ENCODE peak calls at places on chromosomes 1 and 21, in six cellular contexts. Z is PC-3, B is endodermal cell, I is endothelial cell, A is nephron progenitor cell, N is colonic mucosa. S is an unnamed sample.

GRCh38 chr1:31189696-31190674 is 49.7 kb downstream of the NKAIN1 start:
- DNase-seq in Z (no peak), A (no peak), N (no peak), B (no peak), I (no peak), S (no peak)

GRCh38 chr1:152190589-152190988 is 31.6 kb upstream of the RPTN start:
- DNase-seq in B (no peak), Z (peak), N (no peak), I (no peak), A (no peak), S (peak)

GRCh38 chr1:220803401-220804201 is 16.9 kb downstream of the MTARC1 start:
- DNase-seq in Z (peak), A (peak), N (peak), B (peak), I (peak), S (peak)

GRCh38 chr21:33543505-33544129 is 779 bp downstream of the SON start:
- DNase-seq in I (peak), N (peak), B (no peak), A (peak), Z (peak), S (no peak)

GRCh38 chr1:212687811-212688210 is 11.8 kb downstream of the BATF3 start:
- DNase-seq in A (no peak), B (no peak), N (no peak), Z (no peak), I (no peak), S (no peak)

GRCh38 chr1:208888376-208888775 is 644.2 kb upstream of the PLXNA2 start:
- DNase-seq in A (no peak), Z (no peak), I (no peak), B (no peak), N (no peak), S (no peak)

GRCh38 chr1:160069460-160070231 is at the start of gene KCNJ10:
- DNase-seq in N (no peak), I (no peak), B (no peak), Z (no peak), A (no peak), S (no peak)

GRCh38 chr1:148353461-148354283 is 129.4 kb downstream of the PPIAL4G start:
- DNase-seq in N (no peak), B (peak), Z (peak), A (peak), I (no peak), S (peak)

GRCh38 chr1:36771678-36772284 is 262.5 kb downstream of the GRIK3 start:
- DNase-seq in Z (no peak), A (peak), B (peak), N (no peak), I (no peak), S (no peak)

GRCh38 chr1:84653130-84653680 is 37.1 kb downstream of the SSX2IP start:
- DNase-seq in N (no peak), I (no peak), A (no peak), Z (peak), B (no peak), S (no peak)

GRCh38 chr1:19336543-19336942 is 24.4 kb downstream of the SLC66A1 start:
- DNase-seq in N (no peak), A (no peak), B (no peak), Z (peak), I (no peak), S (no peak)

GRCh38 chr1:8439015-8439702 is 121.2 kb downstream of the SLC45A1 start:
- DNase-seq in B (peak), N (peak), Z (no peak), I (peak), A (peak), S (peak)

GRCh38 chr1:244163861-244164562 is 112.9 kb downstream of the ZBTB18 start:
- DNase-seq in N (no peak), B (peak), I (no peak), Z (peak), A (no peak), S (peak)

GRCh38 chr1:172936088-172936487 is 114.7 kb downstream of the TNFSF18 start:
- DNase-seq in I (no peak), A (no peak), N (no peak), Z (no peak), B (no peak), S (no peak)

GRCh38 chr21:34881421-34881820 is 167.7 kb downstream of the RUNX1 start:
- DNase-seq in A (no peak), N (peak), Z (peak), I (no peak), B (no peak), S (peak)

GRCh38 chr1:224106568-224107281 is 7.2 kb upstream of the FBXO28 start:
- DNase-seq in Z (peak), N (peak), B (peak), I (peak), A (peak), S (peak)

GRCh38 chr1:18144921-18145699 is 37.5 kb downstream of the IGSF21 start:
- DNase-seq in B (no peak), I (no peak), A (no peak), N (peak), Z (no peak), S (no peak)

GRCh38 chr1:199720496-199720895 is 307.0 kb upstream of the NR5A2 start:
- DNase-seq in B (no peak), A (no peak), I (no peak), N (no peak), Z (peak), S (no peak)

GRCh38 chr1:93042134-93042821 is 36.8 kb upstream of the MTF2 start:
- DNase-seq in I (no peak), Z (no peak), B (no peak), A (no peak), N (peak), S (no peak)

GRCh38 chr1:175341631-175342429 is 149.3 kb upstream of the KIAA0040 start:
- DNase-seq in B (no peak), N (no peak), Z (no peak), I (no peak), A (no peak), S (no peak)

GRCh38 chr1:209641216-209642181 is 10.7 kb downstream of the LAMB3 start:
- DNase-seq in N (peak), B (no peak), A (no peak), Z (no peak), I (no peak), S (no peak)

GRCh38 chr1:233675394-233675793 is 61.5 kb downstream of the KCNK1 start:
- DNase-seq in I (no peak), Z (no peak), B (no peak), A (no peak), N (no peak), S (no peak)

GRCh38 chr1:226983998-226984364 is 43.9 kb downstream of the COQ8A start:
- DNase-seq in I (no peak), B (no peak), N (no peak), A (no peak), Z (no peak), S (no peak)

GRCh38 chr1:113219377-113219776 is 146.4 kb downstream of the LRIG2 start:
- DNase-seq in I (peak), B (peak), A (no peak), Z (peak), N (no peak), S (peak)
- TF ChIP-seq CTCF in I (no peak), B (peak), A (no peak), Z (peak), N (no peak), S (peak)

GRCh38 chr1:44031900-44032817 is 897 bp upstream of the SLC6A9 start:
- DNase-seq in Z (peak), I (no peak), A (no peak), N (peak), B (no peak), S (no peak)

GRCh38 chr1:44029911-44030605 is 1.2 kb downstream of the SLC6A9 start:
- DNase-seq in A (peak), N (peak), Z (peak), I (peak), B (peak), S (peak)

GRCh38 chr1:44029260-44029910 is 1.9 kb downstream of the SLC6A9 start:
- DNase-seq in Z (no peak), I (no peak), B (no peak), A (no peak), N (no peak), S (no peak)

GRCh38 chr1:44031051-44031899 is at the start of gene SLC6A9:
- DNase-seq in A (peak), Z (peak), I (peak), B (peak), N (peak), S (peak)

DNA sequence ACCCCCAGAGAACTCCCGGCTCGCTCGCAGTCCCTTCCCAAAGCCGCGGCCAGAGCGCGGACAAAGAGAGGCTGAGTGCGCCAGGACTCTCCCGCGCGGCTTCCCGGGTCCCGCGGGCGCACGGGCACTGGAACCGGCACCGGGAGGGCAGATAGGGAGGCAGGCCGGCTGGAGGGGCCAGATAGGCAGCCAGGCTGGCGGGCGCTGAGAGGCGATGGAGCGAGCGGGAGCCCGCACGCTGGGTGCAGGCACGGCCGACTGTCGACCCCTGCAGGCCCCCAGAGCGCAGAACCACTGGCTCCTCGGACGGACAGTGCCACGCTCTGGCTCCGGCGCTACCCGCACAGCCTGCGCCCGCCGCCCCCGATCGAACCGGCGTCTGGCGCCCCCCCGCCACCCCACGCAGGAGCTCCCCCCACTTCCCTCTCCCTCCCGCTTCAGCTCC is 634 bp downstream of the SLC6A9 start:
- DNase-seq in A (peak), B (peak), I (peak), N (no peak), Z (no peak), S (peak)
- TF ChIP-seq CTCF in A (peak), B (peak), I (no peak), N (no peak), Z (peak), S (no peak)

DNA sequence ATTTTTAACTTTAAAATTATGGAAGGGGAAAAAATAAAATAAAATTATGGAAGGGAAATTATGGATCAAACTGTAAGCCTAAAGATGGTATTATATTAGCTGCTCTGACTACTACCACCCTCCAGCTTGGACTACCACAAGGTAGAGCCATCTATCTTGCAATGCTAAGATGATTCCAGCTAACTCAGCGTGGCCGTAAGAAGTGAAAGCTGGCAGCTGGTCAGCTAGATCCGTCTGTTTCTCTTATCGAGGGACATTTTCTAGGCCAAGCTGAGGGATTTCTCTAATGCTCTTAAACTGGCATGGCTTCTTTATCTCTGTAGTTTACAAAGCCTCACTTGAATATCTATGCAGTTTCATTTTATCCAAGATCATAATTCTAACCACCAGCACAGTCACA is 31.5 kb downstream of the LYST start:
- DNase-seq in B (no peak), N (peak), I (no peak), Z (no peak), A (no peak), S (no peak)
- TF ChIP-seq CTCF in B (no peak), N (no peak), I (no peak), Z (no peak), A (no peak), S (no peak)

GRCh38 chr1:3409737-3410434 is 44.6 kb upstream of the ARHGEF16 start:
- DNase-seq in N (peak), B (peak), A (peak), Z (peak), I (peak), S (peak)
- TF ChIP-seq CTCF in N (peak), B (peak), A (peak), Z (peak), I (no peak), S (peak)

DNA sequence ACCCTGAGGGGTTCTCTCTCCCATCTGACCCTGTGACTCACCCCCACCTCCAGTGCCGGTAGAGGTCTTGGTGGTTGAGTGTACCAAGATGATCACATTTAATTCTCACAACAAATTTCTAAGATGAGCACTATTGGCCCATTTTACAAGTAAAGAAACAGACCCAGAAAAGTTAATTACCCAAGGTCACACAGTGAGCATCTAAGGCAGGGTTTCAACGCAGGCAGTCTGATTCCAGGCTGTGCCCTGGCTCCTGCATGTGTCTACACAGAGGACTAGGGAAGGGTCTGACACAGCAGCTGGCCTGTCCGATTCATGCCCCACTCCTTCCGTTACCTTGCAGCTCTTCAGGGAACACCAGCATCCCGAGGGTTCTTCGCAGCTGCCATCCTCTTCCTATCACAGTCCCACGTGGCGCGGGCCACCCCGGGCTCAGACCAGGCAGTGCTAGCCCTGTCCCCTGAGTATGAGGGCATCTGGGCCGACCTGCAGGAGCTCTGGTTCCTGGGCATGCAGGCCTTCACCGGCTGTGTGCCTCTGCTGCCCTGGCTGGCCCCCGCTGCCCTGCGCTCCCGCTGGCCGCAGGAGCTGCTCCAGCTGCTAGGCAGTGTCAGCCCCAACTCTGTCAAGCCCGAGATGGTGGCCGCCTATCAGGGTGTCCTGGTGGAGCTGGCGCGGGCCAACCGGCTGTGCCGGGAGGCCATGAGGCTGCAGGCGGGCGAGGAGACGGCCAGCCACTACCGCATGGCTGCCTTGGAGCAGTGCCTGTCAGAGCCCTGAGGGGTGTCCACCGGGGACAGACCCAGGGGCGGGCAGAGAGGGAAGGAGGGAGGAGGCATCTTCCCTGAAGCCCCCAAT is 7.5 kb downstream of the NCDN start:
- DNase-seq in I (no peak), B (no peak), N (no peak), A (no peak), Z (no peak), S (no peak)
- TF ChIP-seq CTCF in I (peak), B (peak), N (no peak), A (no peak), Z (no peak), S (no peak)

GRCh38 chr1:164524810-164525209 is 34.2 kb upstream of the PBX1 start:
- DNase-seq in N (no peak), A (no peak), Z (no peak), B (no peak), I (no peak), S (peak)

GRCh38 chr1:164515221-164515620 is 43.8 kb upstream of the PBX1 start:
- DNase-seq in N (no peak), Z (no peak), I (no peak), A (no peak), B (no peak), S (no peak)

GRCh38 chr1:164519426-164519825 is 39.6 kb upstream of the PBX1 start:
- DNase-seq in I (no peak), A (no peak), N (no peak), B (no peak), Z (no peak), S (no peak)

GRCh38 chr1:164515932-164516331 is 43.1 kb upstream of the PBX1 start:
- DNase-seq in I (no peak), A (no peak), Z (no peak), N (no peak), B (no peak), S (no peak)

GRCh38 chr1:164518692-164519332 is 40.2 kb upstream of the PBX1 start:
- DNase-seq in A (no peak), N (no peak), Z (no peak), B (no peak), I (no peak), S (no peak)
- TF ChIP-seq CTCF in A (no peak), N (no peak), Z (no peak), B (peak), I (no peak), S (no peak)

GRCh38 chr1:156230102-156230501 is 11.9 kb upstream of the BGLAP start:
- DNase-seq in Z (no peak), N (no peak), A (no peak), B (no peak), I (no peak), S (no peak)
- TF ChIP-seq CTCF in Z (no peak), N (no peak), A (no peak), B (no peak), I (no peak), S (no peak)

DNA sequence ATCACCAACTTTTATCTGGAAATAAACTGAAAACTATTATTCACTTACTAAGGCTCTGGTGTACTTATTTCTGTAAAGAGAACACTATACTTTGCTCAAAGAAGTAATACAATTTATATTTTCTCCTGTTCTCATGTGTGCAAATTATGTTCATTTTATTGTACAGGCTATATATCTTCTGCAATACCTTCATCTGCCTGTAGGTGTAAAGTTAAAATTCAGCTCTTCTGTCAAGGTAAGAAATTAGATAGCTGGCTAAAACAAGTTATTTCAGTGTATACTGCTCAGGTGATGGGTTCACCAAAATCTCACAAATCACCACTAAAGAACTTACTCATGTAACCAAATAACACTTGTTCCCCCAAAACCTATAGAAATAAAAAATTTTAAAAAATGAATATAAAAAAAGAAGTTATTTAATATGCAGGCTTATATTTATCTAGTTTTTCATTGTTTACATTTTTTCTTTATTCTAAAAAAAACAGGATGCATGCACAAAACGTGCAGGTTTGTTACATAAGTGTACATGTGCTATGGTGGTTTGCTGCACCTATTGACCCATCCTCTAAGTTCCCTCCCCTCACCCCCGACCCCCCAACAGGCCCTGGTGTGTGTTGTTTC is 81.5 kb downstream of the PTGER3 start:
- DNase-seq in B (no peak), I (no peak), A (no peak), Z (peak), N (no peak), S (peak)
- TF ChIP-seq CTCF in B (peak), I (peak), A (peak), Z (peak), N (peak), S (no peak)

GRCh38 chr1:241730031-241730430 is 78.0 kb downstream of the WDR64 start:
- DNase-seq in A (no peak), I (no peak), N (no peak), B (no peak), Z (peak), S (no peak)
- TF ChIP-seq CTCF in A (no peak), I (no peak), N (no peak), B (no peak), Z (no peak), S (no peak)